ENCODE peak calls at places on chromosomes 3 and 15, in seven cellular contexts. H, G, C, Y, F, U and O are unnamed samples.

GRCh38 chr15:63986751-63987341 is 59.4 kb downstream of the DAPK2 start:
- DNase-seq in U (no peak), F (peak), G (no peak), H (no peak), C (peak), Y (no peak), O (no peak)

GRCh38 chr3:146172586-146172985 is 11.6 kb upstream of the PLOD2 start:
- DNase-seq in H (no peak), G (no peak), C (no peak), U (no peak), F (no peak), Y (no peak), O (no peak)

GRCh38 chr3:133037440-133037839 is 751 bp upstream of the TMEM108 start:
- DNase-seq in U (no peak), G (no peak), C (no peak), H (no peak), F (no peak), Y (no peak), O (no peak)

GRCh38 chr3:197458906-197459470 is 96.8 kb downstream of the BDH1 start:
- DNase-seq in F (no peak), H (no peak), U (no peak), Y (no peak), C (no peak), G (no peak), O (no peak)

GRCh38 chr15:37931868-37932267 is 2.6 kb upstream of the TMCO5A start:
- DNase-seq in C (no peak), G (no peak), Y (no peak), F (no peak), U (no peak), H (no peak), O (no peak)

GRCh38 chr15:40458495-40459371 is 12.1 kb upstream of the CHST14 start:
- DNase-seq in F (no peak), C (no peak), U (no peak), G (no peak), H (no peak), Y (no peak), O (no peak)

GRCh38 chr3:28575748-28576589 is 227.3 kb upstream of the AZI2 start:
- DNase-seq in G (peak), U (peak), C (no peak), F (no peak), H (no peak), Y (no peak), O (no peak)

GRCh38 chr3:11548721-11549131 is 95.0 kb downstream of the VGLL4 start:
- DNase-seq in F (no peak), U (no peak), H (peak), G (no peak), Y (no peak), C (peak), O (no peak)

GRCh38 chr3:194732617-194733016 is 46.9 kb downstream of the FAM43A start:
- DNase-seq in G (no peak), F (no peak), H (no peak), C (no peak), U (no peak), Y (no peak), O (no peak)

GRCh38 chr3:32354362-32354778 is 37.3 kb upstream of the CMTM7 start:
- DNase-seq in F (no peak), H (no peak), U (no peak), Y (peak), C (no peak), G (no peak), O (no peak)

GRCh38 chr3:100254168-100254777 is 6.5 kb upstream of the TBC1D23 start:
- DNase-seq in G (peak), F (no peak), Y (peak), H (peak), U (peak), C (peak), O (peak)

GRCh38 chr15:58549013-58549779 is 117.4 kb downstream of the LIPC start:
- DNase-seq in Y (no peak), G (peak), C (no peak), U (no peak), H (no peak), F (no peak), O (no peak)

GRCh38 chr15:61558172-61559146 is 329.4 kb upstream of the RORA start:
- DNase-seq in H (no peak), F (no peak), G (no peak), U (no peak), C (no peak), Y (no peak), O (no peak)

GRCh38 chr15:93029613-93030429 is 59.2 kb downstream of the RGMA start:
- DNase-seq in H (no peak), F (no peak), C (no peak), U (peak), Y (no peak), G (no peak), O (peak)

DNA sequence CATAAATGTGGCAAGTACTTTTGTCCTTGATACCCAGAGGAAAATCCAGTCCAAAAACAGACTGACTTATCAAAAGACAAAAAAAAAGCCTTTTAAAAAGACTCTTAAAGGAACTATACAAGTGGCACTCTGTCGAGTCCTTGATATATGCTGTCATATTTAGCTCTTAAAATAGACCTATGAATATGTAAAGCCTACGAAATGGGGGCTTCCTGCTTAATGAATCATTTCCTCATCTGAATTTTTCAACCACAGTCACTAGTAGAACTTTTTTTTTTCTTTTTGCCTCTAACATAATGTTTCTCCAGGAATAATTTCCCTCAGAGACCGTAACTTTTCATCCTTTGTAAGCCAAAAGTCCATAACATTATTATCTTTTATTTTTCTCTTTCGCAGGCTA is 95.8 kb downstream of the P3H2 start:
- DNase-seq in H (no peak), G (no peak), C (no peak), Y (no peak), F (no peak), U (no peak), O (no peak)
- TF ChIP-seq JUND in H (no peak), G (peak), C (no peak), Y (no peak), F (no peak), U (no peak), O (no peak)

GRCh38 chr3:196081834-196082470 is at the start of gene TFRC:
- DNase-seq in H (peak), U (peak), C (peak), G (peak), F (peak), Y (peak), O (peak)
- TF ChIP-seq JUND in H (no peak), U (no peak), C (no peak), G (no peak), F (peak), Y (peak), O (peak)

DNA sequence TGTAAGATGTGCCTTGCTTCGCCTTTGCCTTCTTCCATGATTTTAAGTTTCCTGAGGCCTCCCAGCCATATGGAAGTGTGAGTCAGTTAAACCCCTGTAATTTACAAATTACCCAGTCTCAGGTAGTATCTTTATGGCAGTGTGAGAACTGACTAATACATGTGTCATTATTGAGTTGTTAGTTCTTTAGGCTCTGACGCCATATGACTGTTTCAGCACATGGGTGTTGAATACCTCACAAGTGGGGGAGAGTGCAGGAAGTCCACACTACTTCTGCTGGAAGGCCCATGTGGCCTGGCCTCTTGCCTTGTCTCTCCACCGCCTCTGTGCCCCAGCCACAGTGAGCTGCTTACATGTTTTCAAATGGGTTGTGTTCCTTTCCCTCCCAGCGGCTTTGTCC is 28.5 kb downstream of the MFSD1 start:
- DNase-seq in C (no peak), Y (no peak), F (no peak), G (no peak), U (no peak), H (no peak), O (no peak)
- TF ChIP-seq JUND in C (no peak), Y (no peak), F (no peak), G (no peak), U (no peak), H (no peak), O (no peak)

GRCh38 chr3:148718982-148719862 is 21.5 kb downstream of the AGTR1 start:
- DNase-seq in F (no peak), G (no peak), Y (no peak), C (no peak), U (no peak), H (peak), O (peak)
- TF ChIP-seq JUND in F (no peak), G (no peak), Y (no peak), C (no peak), U (no peak), H (no peak), O (no peak)

GRCh38 chr15:72077950-72078349 is 40.0 kb downstream of the MYO9A start:
- DNase-seq in H (no peak), G (no peak), C (no peak), F (no peak), U (no peak), Y (no peak), O (no peak)
- TF ChIP-seq JUND in H (no peak), G (no peak), C (no peak), F (no peak), U (no peak), Y (no peak), O (no peak)

GRCh38 chr3:14478943-14479550 is 61.1 kb downstream of the GRIP2 start:
- DNase-seq in C (no peak), F (no peak), U (no peak), G (no peak), H (no peak), Y (no peak), O (no peak)
- TF ChIP-seq JUND in C (no peak), F (no peak), U (no peak), G (no peak), H (no peak), Y (no peak), O (no peak)

GRCh38 chr15:31740203-31740602 is 290.1 kb upstream of the CHRNA7 start:
- DNase-seq in C (no peak), U (no peak), H (no peak), F (no peak), G (no peak), Y (no peak), O (no peak)
- TF ChIP-seq JUND in C (no peak), U (no peak), H (no peak), F (no peak), G (no peak), Y (no peak), O (no peak)